ENCODE peak calls at places on chromosomes 11 and 22, in six cellular contexts. One of them, this sample, is unnamed.

GRCh38 chr11:26276798-26277424 is 55.0 kb upstream of the ANO3 start:
- DNase-seq in fibroblast of pulmonary artery: peak
- DNase-seq in AG09319: peak
- DNase-seq in left lung: no peak
- DNase-seq in foreskin fibroblast: peak
- DNase-seq in OCI-LY7: peak
- DNase-seq in this sample: peak

GRCh38 chr11:132158091-132158490 is 787.7 kb downstream of the NTM start:
- DNase-seq in fibroblast of pulmonary artery: peak
- DNase-seq in AG09319: no peak
- DNase-seq in left lung: no peak
- DNase-seq in foreskin fibroblast: peak
- DNase-seq in OCI-LY7: peak
- DNase-seq in this sample: no peak

GRCh38 chr11:102654761-102655160 is 29.6 kb upstream of the MMP20 start:
- DNase-seq in fibroblast of pulmonary artery: no peak
- DNase-seq in AG09319: no peak
- DNase-seq in left lung: no peak
- DNase-seq in foreskin fibroblast: no peak
- DNase-seq in OCI-LY7: no peak
- DNase-seq in this sample: no peak

GRCh38 chr11:125371451-125371935 is 124.6 kb downstream of the FEZ1 start:
- DNase-seq in fibroblast of pulmonary artery: no peak
- DNase-seq in AG09319: no peak
- DNase-seq in left lung: no peak
- DNase-seq in foreskin fibroblast: no peak
- DNase-seq in OCI-LY7: no peak
- DNase-seq in this sample: no peak

GRCh38 chr22:36375071-36375980 is 12.4 kb downstream of the MYH9 start:
- DNase-seq in fibroblast of pulmonary artery: no peak
- DNase-seq in AG09319: no peak
- DNase-seq in left lung: peak
- DNase-seq in foreskin fibroblast: no peak
- DNase-seq in OCI-LY7: no peak
- DNase-seq in this sample: no peak

GRCh38 chr11:8826901-8827560 is 84.0 kb upstream of the AKIP1 start:
- DNase-seq in fibroblast of pulmonary artery: no peak
- DNase-seq in AG09319: no peak
- DNase-seq in left lung: no peak
- DNase-seq in foreskin fibroblast: no peak
- DNase-seq in OCI-LY7: no peak
- DNase-seq in this sample: no peak

GRCh38 chr22:25334091-25334490 is 114.7 kb downstream of the CRYBB2 start:
- DNase-seq in fibroblast of pulmonary artery: peak
- DNase-seq in AG09319: no peak
- DNase-seq in left lung: peak
- DNase-seq in foreskin fibroblast: no peak
- DNase-seq in OCI-LY7: peak
- DNase-seq in this sample: peak

GRCh38 chr11:117471776-117472175 is 144.1 kb downstream of the CEP164 start:
- DNase-seq in fibroblast of pulmonary artery: no peak
- DNase-seq in AG09319: no peak
- DNase-seq in left lung: no peak
- DNase-seq in foreskin fibroblast: no peak
- DNase-seq in OCI-LY7: no peak
- DNase-seq in this sample: no peak

GRCh38 chr11:76990628-76991027 is 43.6 kb upstream of the B3GNT6 start:
- DNase-seq in fibroblast of pulmonary artery: no peak
- DNase-seq in AG09319: no peak
- DNase-seq in left lung: no peak
- DNase-seq in foreskin fibroblast: no peak
- DNase-seq in OCI-LY7: no peak
- DNase-seq in this sample: no peak

GRCh38 chr11:129427376-129427775 is 51.7 kb downstream of the BARX2 start:
- DNase-seq in fibroblast of pulmonary artery: no peak
- DNase-seq in AG09319: no peak
- DNase-seq in left lung: no peak
- DNase-seq in foreskin fibroblast: no peak
- DNase-seq in OCI-LY7: no peak
- DNase-seq in this sample: no peak

GRCh38 chr11:60528934-60529333 is 13.7 kb downstream of the MS4A13 start:
- DNase-seq in fibroblast of pulmonary artery: no peak
- DNase-seq in AG09319: no peak
- DNase-seq in left lung: no peak
- DNase-seq in foreskin fibroblast: no peak
- DNase-seq in OCI-LY7: peak
- DNase-seq in this sample: no peak